ENCODE peak calls at places on chromosomes 5 and 9, in four cellular contexts. A is activated CD8-positive, alpha-beta T cell treated with anti-CD3 and anti-CD28 coated beads, Interleukin-2, amount 10 ng/mL, durations not matched to agents 7 days and 5 days; U is prostate gland; L is A172. O is an unnamed sample.

GRCh38 chr5:68746220-68747076 is 347.4 kb upstream of the SLC30A5 start:
- DNase-seq in A (no peak), U (peak; percentile 67), L (no peak), O (no peak)

GRCh38 chr5:159732220-159732619 is 184.1 kb upstream of the ADRA1B start:
- DNase-seq in A (peak; percentile 55), U (no peak), L (peak; percentile 11), O (peak; percentile 87)

GRCh38 chr5:149681252-149681651 is 48.9 kb upstream of the PPARGC1B start:
- DNase-seq in A (no peak), U (no peak), L (no peak), O (no peak)

GRCh38 chr9:34375901-34376595 is 650 bp downstream of the MYORG start:
- DNase-seq in A (peak; percentile 77), U (no peak), L (peak; percentile 48), O (peak; percentile 34)

GRCh38 chr5:113043491-113043931 is 66.9 kb downstream of the DCP2 start:
- DNase-seq in A (peak; percentile 47), U (no peak), L (peak; percentile 50), O (no peak)

GRCh38 chr5:123500476-123500875 is 11.5 kb upstream of the CSNK1G3 start:
- DNase-seq in A (no peak), U (no peak), L (no peak), O (no peak)

GRCh38 chr9:36896296-36896695 is 137.8 kb downstream of the PAX5 start:
- DNase-seq in A (no peak), U (no peak), L (no peak), O (no peak)

GRCh38 chr5:173320259-173320658 is 8.0 kb downstream of the STC2 start:
- DNase-seq in A (no peak), U (no peak), L (no peak), O (no peak)

GRCh38 chr5:171810217-171810616 is 24.6 kb downstream of the SMIM23 start:
- DNase-seq in A (no peak), U (no peak), L (no peak), O (no peak)

GRCh38 chr5:143161893-143162520 is 241.5 kb downstream of the NR3C1 start:
- DNase-seq in A (no peak), U (no peak), L (no peak), O (no peak)

GRCh38 chr5:143889986-143890385 is 78.0 kb downstream of the HMHB1 start:
- DNase-seq in A (no peak), U (no peak), L (no peak), O (no peak)

GRCh38 chr5:124669300-124669648 is 77.2 kb downstream of the ZNF608 start:
- DNase-seq in A (no peak), U (no peak), L (no peak), O (no peak)

GRCh38 chr5:15938961-15939360 is 240.6 kb downstream of the MARCHF11 start:
- DNase-seq in A (no peak), U (no peak), L (peak; percentile 74), O (no peak)

GRCh38 chr9:117487555-117488175 is 72.8 kb upstream of the ASTN2 start:
- DNase-seq in A (peak; percentile 57), U (peak; percentile 70), L (peak; percentile 67), O (peak; percentile 45)

GRCh38 chr5:74056102-74056788 is 430.2 kb downstream of the ARHGEF28 start:
- DNase-seq in A (no peak), U (no peak), L (no peak), O (no peak)

O was measured in Jurkat, Clone E6-1.